ENCODE peak calls at places on chromosome 19, in five cellular contexts. One of them, this sample, is unnamed.

GRCh38 chr19:2207991-2208860 is 27.9 kb downstream of the PLEKHJ1 start:
- DNase-seq in stimulated activated naive CD8-positive, alpha-beta T cell treated with anti-CD3 and anti-CD28 coated beads, Interleukin-15, amount 100 ng/mL, for 72 hours: no peak
- DNase-seq in thoracic aorta: peak; percentile 12
- DNase-seq in HS-5: peak; percentile 18
- DNase-seq in AG08395: peak; percentile 97
- DNase-seq in this sample: peak; percentile 85

GRCh38 chr19:29893606-29894284 is 48.3 kb upstream of the URI1 start:
- DNase-seq in thoracic aorta: no peak
- DNase-seq in HS-5: no peak
- DNase-seq in AG08395: no peak
- DNase-seq in stimulated activated naive CD8-positive, alpha-beta T cell treated with anti-CD3 and anti-CD28 coated beads, Interleukin-15, amount 100 ng/mL, for 72 hours: no peak
- DNase-seq in this sample: no peak

GRCh38 chr19:53311897-53312296 is 21.7 kb upstream of the ZNF845 start:
- DNase-seq in HS-5: no peak
- DNase-seq in AG08395: no peak
- DNase-seq in stimulated activated naive CD8-positive, alpha-beta T cell treated with anti-CD3 and anti-CD28 coated beads, Interleukin-15, amount 100 ng/mL, for 72 hours: no peak
- DNase-seq in thoracic aorta: no peak
- DNase-seq in this sample: no peak

GRCh38 chr19:2719910-2720776 is 1.0 kb downstream of the DIRAS1 start:
- DNase-seq in stimulated activated naive CD8-positive, alpha-beta T cell treated with anti-CD3 and anti-CD28 coated beads, Interleukin-15, amount 100 ng/mL, for 72 hours: no peak
- DNase-seq in HS-5: no peak
- DNase-seq in AG08395: peak; percentile 82
- DNase-seq in thoracic aorta: no peak
- DNase-seq in this sample: peak; percentile 77

GRCh38 chr19:34041922-34042521 is 130.3 kb upstream of the LSM14A start:
- DNase-seq in thoracic aorta: peak; percentile 9
- DNase-seq in AG08395: peak; percentile 36
- DNase-seq in stimulated activated naive CD8-positive, alpha-beta T cell treated with anti-CD3 and anti-CD28 coated beads, Interleukin-15, amount 100 ng/mL, for 72 hours: peak; percentile 61
- DNase-seq in HS-5: no peak
- DNase-seq in this sample: peak; percentile 80

GRCh38 chr19:57398868-57399267 is 9.2 kb downstream of the ZNF548 start:
- DNase-seq in thoracic aorta: no peak
- DNase-seq in HS-5: no peak
- DNase-seq in AG08395: no peak
- DNase-seq in stimulated activated naive CD8-positive, alpha-beta T cell treated with anti-CD3 and anti-CD28 coated beads, Interleukin-15, amount 100 ng/mL, for 72 hours: no peak
- DNase-seq in this sample: no peak

GRCh38 chr19:3220576-3220975 is 3.9 kb upstream of the CELF5 start:
- DNase-seq in stimulated activated naive CD8-positive, alpha-beta T cell treated with anti-CD3 and anti-CD28 coated beads, Interleukin-15, amount 100 ng/mL, for 72 hours: no peak
- DNase-seq in AG08395: no peak
- DNase-seq in thoracic aorta: no peak
- DNase-seq in HS-5: no peak
- DNase-seq in this sample: no peak

GRCh38 chr19:51712461-51713081 is 11.2 kb downstream of the HAS1 start:
- DNase-seq in HS-5: no peak
- DNase-seq in stimulated activated naive CD8-positive, alpha-beta T cell treated with anti-CD3 and anti-CD28 coated beads, Interleukin-15, amount 100 ng/mL, for 72 hours: no peak
- DNase-seq in AG08395: peak; percentile 42
- DNase-seq in thoracic aorta: no peak
- DNase-seq in this sample: peak; percentile 83

GRCh38 chr19:38228005-38228377 is 4.0 kb upstream of the DPF1 start:
- DNase-seq in thoracic aorta: no peak
- DNase-seq in AG08395: no peak
- DNase-seq in HS-5: no peak
- DNase-seq in stimulated activated naive CD8-positive, alpha-beta T cell treated with anti-CD3 and anti-CD28 coated beads, Interleukin-15, amount 100 ng/mL, for 72 hours: no peak
- DNase-seq in this sample: no peak